ENCODE peak calls at places on chromosome 7, in nine cellular contexts. H is stimulated activated naive CD8-positive, alpha-beta T cell treated with anti-CD3 and anti-CD28 coated beads, Interleukin-15, Interleukin-2, amounts not matched to agents 100 U/mL and 50 U/mL, for 24 hours; F is HCEC 1CT; Y is Caki2; M is NCI-H748 treated with DMSO at 0.1 percent for 48 hours; E is stimulated activated CD8-positive, alpha-beta memory T cell treated with anti-CD3 and anti-CD28 coated beads, Interleukin-15, amount 100 ng/mL, for 4 hours; C is T-helper 1 cell; W is iPS-NIHi11; R is DMS153. O is an unnamed sample.

GRCh38 chr7:36747969-36748574 is 23.8 kb upstream of the AOAH start:
- DNase-seq in F (no peak), C (no peak), R (no peak), W (no peak), H (peak; percentile 42), Y (no peak), M (no peak), E (no peak), O (no peak)

GRCh38 chr7:101936612-101937231 is 119.3 kb downstream of the CUX1 start:
- DNase-seq in F (no peak), R (no peak), Y (no peak), E (no peak), H (no peak), W (peak; percentile 53), C (no peak), M (no peak), O (no peak)

GRCh38 chr7:36128448-36129047 is 24.5 kb upstream of the EEPD1 start:
- DNase-seq in F (peak; percentile 90), R (peak; percentile 74), M (peak; percentile 53), H (no peak), Y (no peak), E (no peak), C (no peak), W (peak; percentile 56), O (no peak)

GRCh38 chr7:107165341-107165740 is 3.5 kb upstream of the HBP1 start:
- DNase-seq in H (no peak), W (no peak), M (no peak), E (no peak), R (no peak), Y (no peak), F (no peak), C (no peak), O (no peak)

GRCh38 chr7:140541513-140542192 is 62.3 kb upstream of the MKRN1 start:
- DNase-seq in R (peak; percentile 75), H (no peak), W (peak; percentile 85), E (no peak), F (peak; percentile 88), M (peak; percentile 81), Y (peak; percentile 88), C (no peak), O (no peak)

GRCh38 chr7:101100858-101101847 is 15.9 kb downstream of the TRIM56 start:
- DNase-seq in R (no peak), C (no peak), M (no peak), E (no peak), F (no peak), H (no peak), W (no peak), Y (peak; percentile 52), O (no peak)

GRCh38 chr7:1811850-1812692 is 142.0 kb downstream of the ELFN1 start:
- DNase-seq in E (no peak), F (no peak), H (no peak), C (no peak), W (peak; percentile 85), Y (no peak), R (no peak), M (no peak), O (no peak)

GRCh38 chr7:33986951-33987948 is 81.9 kb downstream of the BMPER start:
- DNase-seq in H (no peak), F (peak; percentile 100), E (no peak), Y (peak; percentile 79), R (no peak), W (no peak), M (no peak), C (no peak), O (no peak)

GRCh38 chr7:28687631-28688030 is 270.5 kb downstream of the TRIL start:
- DNase-seq in W (no peak), M (no peak), H (no peak), E (no peak), F (peak; percentile 15), Y (peak; percentile 42), C (no peak), R (no peak), O (no peak)

GRCh38 chr7:21358640-21359039 is 69.2 kb upstream of the SP4 start:
- DNase-seq in Y (no peak), R (no peak), C (no peak), M (no peak), H (no peak), F (no peak), W (no peak), E (no peak), O (no peak)

GRCh38 chr7:27235387-27236052 is 7.1 kb upstream of the EVX1 start:
- DNase-seq in Y (peak; percentile 72), W (peak; percentile 82), H (peak; percentile 48), C (no peak), M (peak; percentile 56), F (peak; percentile 22), R (peak; percentile 51), E (no peak), O (no peak)

GRCh38 chr7:93736970-93737369 is 153.6 kb downstream of the TFPI2 start:
- DNase-seq in C (no peak), W (no peak), F (no peak), E (no peak), M (no peak), H (no peak), Y (no peak), R (no peak), O (no peak)

GRCh38 chr7:25831901-25832411 is 320.0 kb upstream of the NFE2L3 start:
- DNase-seq in Y (no peak), E (no peak), W (no peak), C (no peak), F (peak; percentile 31), H (no peak), M (no peak), R (no peak), O (no peak)

GRCh38 chr7:130207642-130208041 is at the start of gene SSMEM1:
- DNase-seq in F (peak; percentile 89), Y (no peak), E (no peak), H (no peak), M (no peak), W (no peak), C (no peak), R (no peak), O (no peak)

GRCh38 chr7:101747758-101748345 is 69.6 kb upstream of the CUX1 start:
- DNase-seq in W (no peak), Y (no peak), C (no peak), H (no peak), E (no peak), M (no peak), R (no peak), F (no peak), O (no peak)

GRCh38 chr7:107643938-107644703 is 16.5 kb upstream of the SLC26A4 start:
- DNase-seq in E (no peak), C (no peak), R (no peak), F (peak; percentile 18), M (no peak), W (no peak), Y (no peak), H (no peak), O (no peak)

GRCh38 chr7:121419201-121420148 is 23.4 kb upstream of the FAM3C start:
- DNase-seq in E (no peak), Y (no peak), C (no peak), R (no peak), W (no peak), H (no peak), F (no peak), M (no peak), O (no peak)

GRCh38 chr7:74334026-74334425 is 44.8 kb downstream of the CLIP2 start:
- DNase-seq in F (peak; percentile 52), W (no peak), C (no peak), Y (peak; percentile 38), H (no peak), E (no peak), R (no peak), M (no peak), O (no peak)

GRCh38 chr7:2525931-2526630 is 6.5 kb downstream of the LFNG start:
- DNase-seq in M (peak; percentile 75), E (no peak), F (no peak), R (peak; percentile 81), W (no peak), Y (no peak), H (peak; percentile 9), C (no peak), O (no peak)

GRCh38 chr7:70694357-70694908 is 437.5 kb upstream of the GALNT17 start:
- DNase-seq in R (no peak), Y (no peak), C (no peak), H (peak; percentile 26), M (no peak), E (no peak), F (no peak), W (peak; percentile 57), O (no peak)

GRCh38 chr7:45643630-45644029 is 69.5 kb downstream of the ADCY1 start:
- DNase-seq in R (no peak), W (no peak), M (no peak), H (no peak), E (no peak), C (no peak), F (no peak), Y (no peak), O (no peak)

GRCh38 chr7:139889186-139889871 is 60.3 kb downstream of the TBXAS1 start:
- DNase-seq in M (no peak), F (peak; percentile 84), H (no peak), W (no peak), Y (peak; percentile 41), C (no peak), R (no peak), E (no peak), O (no peak)